ENCODE peak calls at places on chromosomes 12 and 14, in five cellular contexts. Y, D, H, C and Z are unnamed samples.

GRCh38 chr12:67709367-67709954 is 60.9 kb downstream of the DYRK2 start:
- DNase-seq in Y (no peak), D (no peak), H (no peak), C (no peak), Z (no peak)

GRCh38 chr12:4005851-4006400 is 132.7 kb upstream of the PARP11 start:
- DNase-seq in Y (no peak), D (no peak), H (no peak), C (no peak), Z (no peak)

GRCh38 chr12:4115570-4115969 is 158.0 kb upstream of the CCND2 start:
- DNase-seq in Y (no peak), D (no peak), H (no peak), C (no peak), Z (no peak)

GRCh38 chr12:62673027-62673815 is 206.6 kb downstream of the MON2 start:
- DNase-seq in Y (no peak), D (no peak), H (no peak), C (no peak), Z (no peak)

GRCh38 chr14:81454572-81455218 is 54.6 kb upstream of the STON2 start:
- DNase-seq in Y (no peak), D (no peak), H (no peak), C (no peak), Z (no peak)

GRCh38 chr12:18990866-18991265 is 138.7 kb upstream of the PLEKHA5 start:
- DNase-seq in Y (no peak), D (no peak), H (no peak), C (no peak), Z (no peak)

GRCh38 chr12:106120578-106121105 is 18.1 kb downstream of the NUAK1 start:
- DNase-seq in Y (peak; percentile 84), D (no peak), H (no peak), C (no peak), Z (no peak)

GRCh38 chr14:58299665-58300202 is 1.4 kb downstream of the ARID4A start:
- DNase-seq in Y (no peak), D (no peak), H (no peak), C (no peak), Z (no peak)

GRCh38 chr14:70706177-70706576 is 64.5 kb downstream of the TTC9 start:
- DNase-seq in Y (peak; percentile 85), D (no peak), H (no peak), C (no peak), Z (no peak)

GRCh38 chr14:104582649-104583048 is 3.1 kb downstream of the C14orf180 start:
- DNase-seq in Y (no peak), D (peak; percentile 33), H (no peak), C (no peak), Z (no peak)

DNA sequence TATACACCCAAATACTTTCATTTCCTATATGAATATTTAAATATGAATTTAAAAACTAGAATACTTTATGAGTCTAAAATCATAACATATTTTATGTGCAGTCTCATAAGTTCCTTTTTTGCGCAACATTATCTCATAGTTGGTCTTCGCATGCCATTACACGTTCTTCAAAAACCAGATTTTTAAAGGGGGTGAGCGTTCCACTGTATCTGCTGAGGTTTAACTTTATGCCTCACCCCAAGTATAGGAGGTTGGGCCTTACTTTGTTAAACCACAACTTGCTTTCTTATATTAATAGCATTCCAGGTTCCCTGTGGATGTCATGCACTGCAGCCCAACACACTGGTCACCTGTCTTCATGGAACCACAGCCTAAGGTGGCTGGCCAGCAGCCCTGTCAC is 118.6 kb downstream of the APAF1 start:
- DNase-seq in Y (no peak), D (no peak), H (no peak), C (no peak), Z (no peak)
- TF ChIP-seq GABPA in Y (no peak), D (no peak), H (no peak), C (no peak), Z (no peak)

DNA sequence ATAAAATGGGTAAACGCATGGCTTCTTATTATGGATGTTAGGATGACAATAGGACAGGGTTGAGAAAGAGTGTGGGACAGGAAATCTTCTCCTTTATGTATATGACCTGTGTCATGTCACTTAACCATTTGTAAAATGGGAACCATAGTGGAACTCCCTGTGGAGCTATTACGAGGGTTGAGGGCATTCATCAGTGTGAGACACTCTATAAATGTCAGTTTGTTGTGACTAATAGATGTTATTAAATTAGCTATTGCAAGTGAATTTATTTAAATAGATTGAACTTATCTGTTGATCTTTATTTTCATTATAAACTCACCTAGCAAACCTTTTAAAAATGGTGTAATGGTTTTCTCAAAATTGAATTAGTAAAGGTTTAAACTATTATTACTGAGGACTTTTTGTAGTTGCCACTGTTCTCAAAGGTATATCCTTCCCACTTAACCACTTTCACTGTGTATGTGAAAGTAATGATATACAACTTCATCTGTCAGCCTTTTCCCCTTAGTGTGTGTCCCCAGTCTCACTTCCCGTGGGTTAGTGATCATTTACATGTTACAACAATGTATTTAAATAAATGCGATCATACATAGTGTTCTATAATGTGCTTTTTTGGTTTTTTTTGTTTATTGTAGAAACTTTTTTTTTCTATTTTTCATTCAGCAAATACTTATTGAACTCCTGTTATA is 17.1 kb downstream of the HELB start:
- DNase-seq in Y (no peak), D (no peak), H (no peak), C (no peak), Z (no peak)
- H3K79me2 ChIP-seq in Y (no peaks in the 10 kb centered on the region), D (no peaks in the 10 kb centered on the region), H (no peaks in the 10 kb centered on the region), C (peaks cover 2% of the 10 kb centered on the region), Z (no peaks in the 10 kb centered on the region)

DNA sequence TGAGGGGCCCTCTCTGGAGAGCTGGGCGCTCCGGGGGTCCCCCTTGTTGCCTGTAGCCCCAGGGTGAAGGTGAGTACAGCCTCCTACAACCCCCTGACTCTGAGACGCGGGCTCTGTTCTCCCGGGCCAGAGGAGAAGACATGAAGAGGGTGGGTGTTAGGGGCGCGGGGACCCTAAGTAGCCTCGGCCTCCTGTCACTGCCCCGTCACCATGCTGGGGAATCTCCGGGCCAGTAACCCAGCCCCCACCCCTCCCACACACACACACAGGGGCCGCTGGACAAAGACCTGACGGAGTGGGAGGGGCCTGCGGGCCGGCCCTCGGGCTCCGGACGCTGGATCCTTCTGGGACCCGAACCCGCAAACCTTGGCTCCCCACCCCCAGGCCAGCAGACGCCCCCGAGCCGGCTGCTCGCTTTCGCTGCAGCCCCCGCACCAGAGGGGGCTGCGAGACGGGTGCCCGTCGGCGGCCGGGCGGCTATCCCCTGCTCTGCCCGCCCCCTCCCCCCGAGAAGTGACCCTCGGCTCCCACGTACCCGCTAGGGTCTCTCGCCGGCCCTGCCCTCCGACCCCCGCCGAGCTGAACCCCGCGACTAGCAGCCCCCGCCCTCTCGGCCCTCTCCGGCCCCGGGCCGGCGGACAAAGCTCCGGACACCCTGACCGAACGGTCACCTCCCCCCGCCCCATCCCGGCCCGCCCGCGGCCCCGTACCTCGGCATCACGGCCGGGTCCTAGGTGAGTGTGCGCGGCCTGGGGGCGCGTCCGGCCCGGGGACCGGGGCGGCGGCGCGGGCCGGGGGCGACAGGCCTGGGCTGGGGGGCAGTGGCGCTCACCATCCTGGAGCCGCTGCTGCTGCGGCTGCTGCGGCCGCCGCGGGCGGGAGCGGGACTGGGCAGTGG is at the start of gene FIGNL2:
- DNase-seq in Y (no peak), D (peak; percentile 69), H (peak; percentile 85), C (no peak), Z (peak; percentile 74)
- TF ChIP-seq GABPA in Y (no peak), D (no peak), H (no peak), C (no peak), Z (no peak)

GRCh38 chr12:103805961-103806360 is 35.1 kb downstream of the NT5DC3 start:
- DNase-seq in Y (no peak), D (no peak), H (no peak), C (no peak), Z (no peak)
- H3K79me2 ChIP-seq in Y (no peaks in the 10 kb centered on the region), D (peaks cover 60% of the 10 kb centered on the region), H (peaks cover 31% of the 10 kb centered on the region), C (no peaks in the 10 kb centered on the region), Z (no peaks in the 10 kb centered on the region)

GRCh38 chr12:38850463-38850862 is 54.9 kb downstream of the CPNE8 start:
- DNase-seq in Y (no peak), D (no peak), H (no peak), C (no peak), Z (no peak)
- TF ChIP-seq GABPA in Y (no peak), D (no peak), H (no peak), C (no peak), Z (no peak)

GRCh38 chr12:94426049-94426448 is 33.6 kb downstream of the CEP83 start:
- DNase-seq in Y (no peak), D (no peak), H (no peak), C (no peak), Z (no peak)
- H3K79me2 ChIP-seq in Y (peaks cover 7% of the 10 kb centered on the region), D (peaks cover 18% of the 10 kb centered on the region), H (no peaks in the 10 kb centered on the region), C (peaks cover 15% of the 10 kb centered on the region), Z (peaks cover 49% of the 10 kb centered on the region)

DNA sequence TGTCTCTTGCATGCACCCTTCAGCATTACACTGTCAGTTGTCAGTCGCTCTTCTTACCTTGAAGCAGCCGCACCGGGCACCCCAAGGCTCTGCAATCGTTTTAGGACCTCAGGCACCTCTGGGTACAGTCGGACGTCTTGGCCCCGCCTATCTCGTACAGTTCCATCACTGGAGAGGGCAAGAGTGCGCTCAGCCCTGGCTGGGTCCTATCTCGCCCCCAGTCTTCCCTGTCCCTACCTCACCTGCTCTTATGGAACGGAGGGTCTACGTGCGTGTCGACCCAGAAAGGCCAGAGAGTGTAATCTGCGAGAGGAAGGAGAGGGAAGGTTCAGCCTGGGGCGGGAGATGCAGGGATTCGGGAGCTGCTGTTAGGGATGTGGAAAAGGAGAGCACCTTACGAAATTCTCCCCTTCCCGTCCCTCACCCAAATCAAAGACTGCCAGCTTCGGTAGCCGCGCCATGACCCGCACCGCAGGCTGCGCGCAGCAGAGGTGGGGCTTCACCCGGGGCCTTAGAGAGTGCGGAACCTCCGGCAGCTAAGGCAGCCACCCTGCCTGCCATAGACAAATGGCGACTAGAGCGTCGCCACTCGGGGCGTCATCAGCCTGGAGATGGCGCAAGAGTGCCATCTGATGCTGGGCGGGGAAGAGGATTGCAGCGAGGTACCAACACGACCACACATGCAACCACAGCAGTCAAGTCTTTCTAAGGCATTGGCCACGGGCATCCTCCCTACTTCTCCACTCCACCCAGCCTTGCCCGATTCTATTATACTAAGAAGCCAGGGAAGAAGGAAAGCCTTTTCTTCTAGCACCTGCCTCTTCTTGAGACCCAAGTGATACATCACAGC is at the start of gene MDP1:
- DNase-seq in Y (peak; percentile 95), D (peak; percentile 75), H (peak; percentile 86), C (peak; percentile 79), Z (peak; percentile 73)
- TF ChIP-seq GABPA in Y (no peak), D (peak; percentile 42), H (no peak), C (no peak), Z (no peak)